ENCODE peak calls at places on chromosomes 16 and 17, in five cellular contexts. One of them, this sample, is unnamed.

GRCh38 chr16:9012848-9013507 is 49.3 kb upstream of the USP7 start:
- DNase-seq in fibroblast of pulmonary artery: peak
- DNase-seq in foreskin melanocyte: no peak
- DNase-seq in mesendoderm: peak
- DNase-seq in stimulated activated CD4-positive, alpha-beta T cell treated with anti-CD3 and anti-CD28 coated beads, Interleukin-4, amount 100 ng/mL, for 1 hour: peak
- DNase-seq in this sample: peak

GRCh38 chr17:18920911-18921441 is 31.0 kb upstream of the SLC5A10 start:
- DNase-seq in fibroblast of pulmonary artery: peak
- DNase-seq in foreskin melanocyte: no peak
- DNase-seq in mesendoderm: no peak
- DNase-seq in stimulated activated CD4-positive, alpha-beta T cell treated with anti-CD3 and anti-CD28 coated beads, Interleukin-4, amount 100 ng/mL, for 1 hour: no peak
- DNase-seq in this sample: no peak

GRCh38 chr17:4492762-4493561 is 5.7 kb upstream of the SPNS2 start:
- DNase-seq in fibroblast of pulmonary artery: peak
- DNase-seq in foreskin melanocyte: no peak
- DNase-seq in mesendoderm: peak
- DNase-seq in stimulated activated CD4-positive, alpha-beta T cell treated with anti-CD3 and anti-CD28 coated beads, Interleukin-4, amount 100 ng/mL, for 1 hour: peak
- DNase-seq in this sample: no peak

GRCh38 chr16:23016372-23016771 is 132.9 kb downstream of the USP31 start:
- DNase-seq in fibroblast of pulmonary artery: no peak
- DNase-seq in foreskin melanocyte: no peak
- DNase-seq in mesendoderm: no peak
- DNase-seq in stimulated activated CD4-positive, alpha-beta T cell treated with anti-CD3 and anti-CD28 coated beads, Interleukin-4, amount 100 ng/mL, for 1 hour: no peak
- DNase-seq in this sample: no peak

GRCh38 chr17:18371455-18371854 is 6.1 kb upstream of the EVPLL start:
- DNase-seq in fibroblast of pulmonary artery: no peak
- DNase-seq in foreskin melanocyte: no peak
- DNase-seq in mesendoderm: no peak
- DNase-seq in stimulated activated CD4-positive, alpha-beta T cell treated with anti-CD3 and anti-CD28 coated beads, Interleukin-4, amount 100 ng/mL, for 1 hour: no peak
- DNase-seq in this sample: no peak

GRCh38 chr16:84042879-84043485 is 387 bp upstream of the SLC38A8 start:
- DNase-seq in fibroblast of pulmonary artery: no peak
- DNase-seq in foreskin melanocyte: no peak
- DNase-seq in mesendoderm: peak
- DNase-seq in stimulated activated CD4-positive, alpha-beta T cell treated with anti-CD3 and anti-CD28 coated beads, Interleukin-4, amount 100 ng/mL, for 1 hour: no peak
- DNase-seq in this sample: no peak

GRCh38 chr16:25135239-25135878 is 23.8 kb downstream of the LCMT1 start:
- DNase-seq in fibroblast of pulmonary artery: peak
- DNase-seq in foreskin melanocyte: no peak
- DNase-seq in mesendoderm: no peak
- DNase-seq in stimulated activated CD4-positive, alpha-beta T cell treated with anti-CD3 and anti-CD28 coated beads, Interleukin-4, amount 100 ng/mL, for 1 hour: no peak
- DNase-seq in this sample: peak

GRCh38 chr17:4780325-4781010 is 5.7 kb downstream of the VMO1 start:
- DNase-seq in fibroblast of pulmonary artery: no peak
- DNase-seq in foreskin melanocyte: no peak
- DNase-seq in mesendoderm: no peak
- DNase-seq in stimulated activated CD4-positive, alpha-beta T cell treated with anti-CD3 and anti-CD28 coated beads, Interleukin-4, amount 100 ng/mL, for 1 hour: no peak
- DNase-seq in this sample: no peak

GRCh38 chr17:65627108-65627507 is 65.7 kb upstream of the AXIN2 start:
- DNase-seq in fibroblast of pulmonary artery: no peak
- DNase-seq in foreskin melanocyte: no peak
- DNase-seq in mesendoderm: no peak
- DNase-seq in stimulated activated CD4-positive, alpha-beta T cell treated with anti-CD3 and anti-CD28 coated beads, Interleukin-4, amount 100 ng/mL, for 1 hour: no peak
- DNase-seq in this sample: no peak

GRCh38 chr17:48546924-48547838 is 2.3 kb upstream of the HOXB2 start:
- DNase-seq in fibroblast of pulmonary artery: no peak
- DNase-seq in foreskin melanocyte: no peak
- DNase-seq in mesendoderm: no peak
- DNase-seq in stimulated activated CD4-positive, alpha-beta T cell treated with anti-CD3 and anti-CD28 coated beads, Interleukin-4, amount 100 ng/mL, for 1 hour: no peak
- DNase-seq in this sample: peak

GRCh38 chr17:68733241-68734176 is 132.3 kb upstream of the FAM20A start:
- DNase-seq in fibroblast of pulmonary artery: peak
- DNase-seq in foreskin melanocyte: peak
- DNase-seq in mesendoderm: peak
- DNase-seq in stimulated activated CD4-positive, alpha-beta T cell treated with anti-CD3 and anti-CD28 coated beads, Interleukin-4, amount 100 ng/mL, for 1 hour: no peak
- DNase-seq in this sample: no peak

GRCh38 chr17:62855136-62855535 is 47.0 kb upstream of the MARCHF10 start:
- DNase-seq in fibroblast of pulmonary artery: no peak
- DNase-seq in foreskin melanocyte: no peak
- DNase-seq in mesendoderm: no peak
- DNase-seq in stimulated activated CD4-positive, alpha-beta T cell treated with anti-CD3 and anti-CD28 coated beads, Interleukin-4, amount 100 ng/mL, for 1 hour: no peak
- DNase-seq in this sample: no peak

GRCh38 chr17:41595585-41595984 is 8.9 kb upstream of the KRT14 start:
- DNase-seq in fibroblast of pulmonary artery: no peak
- DNase-seq in foreskin melanocyte: no peak
- DNase-seq in mesendoderm: no peak
- DNase-seq in stimulated activated CD4-positive, alpha-beta T cell treated with anti-CD3 and anti-CD28 coated beads, Interleukin-4, amount 100 ng/mL, for 1 hour: no peak
- DNase-seq in this sample: no peak

GRCh38 chr16:80408014-80408413 is 132.8 kb upstream of the DYNLRB2 start:
- DNase-seq in fibroblast of pulmonary artery: no peak
- DNase-seq in foreskin melanocyte: no peak
- DNase-seq in mesendoderm: no peak
- DNase-seq in stimulated activated CD4-positive, alpha-beta T cell treated with anti-CD3 and anti-CD28 coated beads, Interleukin-4, amount 100 ng/mL, for 1 hour: no peak
- DNase-seq in this sample: no peak

GRCh38 chr17:29593546-29594440 is 861 bp downstream of the ANKRD13B start:
- DNase-seq in fibroblast of pulmonary artery: no peak
- DNase-seq in foreskin melanocyte: no peak
- DNase-seq in mesendoderm: peak
- DNase-seq in stimulated activated CD4-positive, alpha-beta T cell treated with anti-CD3 and anti-CD28 coated beads, Interleukin-4, amount 100 ng/mL, for 1 hour: peak
- DNase-seq in this sample: peak